ENCODE peak calls at places on chromosomes 5 and 9, in seven cellular contexts. One of them, this sample, is unnamed.

GRCh38 chr9:13445123-13445522 is 165.6 kb upstream of the MPDZ start:
- DNase-seq in WERI-Rb-1: no peak
- DNase-seq in mucosa of gallbladder: no peak
- DNase-seq in stimulated activated CD8-positive, alpha-beta memory T cell treated with anti-CD3 and anti-CD28 coated beads, Interleukin-7, amount 100 ng/mL, for 1 hour: no peak
- DNase-seq in effector memory CD8-positive, alpha-beta T cell: no peak
- DNase-seq in SW480: no peak
- DNase-seq in GM04503: no peak
- DNase-seq in this sample: no peak

GRCh38 chr9:27154923-27155322 is 45.9 kb downstream of the TEK start:
- DNase-seq in effector memory CD8-positive, alpha-beta T cell: no peak
- DNase-seq in mucosa of gallbladder: peak
- DNase-seq in stimulated activated CD8-positive, alpha-beta memory T cell treated with anti-CD3 and anti-CD28 coated beads, Interleukin-7, amount 100 ng/mL, for 1 hour: no peak
- DNase-seq in SW480: no peak
- DNase-seq in GM04503: peak
- DNase-seq in WERI-Rb-1: no peak
- DNase-seq in this sample: peak

GRCh38 chr5:150217874-150218692 is 28.2 kb downstream of the SLC6A7 start:
- DNase-seq in effector memory CD8-positive, alpha-beta T cell: peak
- DNase-seq in stimulated activated CD8-positive, alpha-beta memory T cell treated with anti-CD3 and anti-CD28 coated beads, Interleukin-7, amount 100 ng/mL, for 1 hour: peak
- DNase-seq in mucosa of gallbladder: peak
- DNase-seq in SW480: peak
- DNase-seq in GM04503: no peak
- DNase-seq in WERI-Rb-1: peak
- DNase-seq in this sample: peak

GRCh38 chr5:155954739-155955445 is 372.1 kb upstream of the SGCD start:
- DNase-seq in mucosa of gallbladder: no peak
- DNase-seq in SW480: no peak
- DNase-seq in GM04503: no peak
- DNase-seq in stimulated activated CD8-positive, alpha-beta memory T cell treated with anti-CD3 and anti-CD28 coated beads, Interleukin-7, amount 100 ng/mL, for 1 hour: no peak
- DNase-seq in WERI-Rb-1: no peak
- DNase-seq in effector memory CD8-positive, alpha-beta T cell: no peak
- DNase-seq in this sample: no peak

GRCh38 chr9:77251050-77251449 is 73.7 kb downstream of the VPS13A start:
- DNase-seq in SW480: no peak
- DNase-seq in GM04503: no peak
- DNase-seq in effector memory CD8-positive, alpha-beta T cell: no peak
- DNase-seq in stimulated activated CD8-positive, alpha-beta memory T cell treated with anti-CD3 and anti-CD28 coated beads, Interleukin-7, amount 100 ng/mL, for 1 hour: no peak
- DNase-seq in mucosa of gallbladder: no peak
- DNase-seq in WERI-Rb-1: no peak
- DNase-seq in this sample: no peak

GRCh38 chr9:137138058-137138697 is 776 bp upstream of the GRIN1 start:
- DNase-seq in stimulated activated CD8-positive, alpha-beta memory T cell treated with anti-CD3 and anti-CD28 coated beads, Interleukin-7, amount 100 ng/mL, for 1 hour: no peak
- DNase-seq in WERI-Rb-1: peak
- DNase-seq in SW480: no peak
- DNase-seq in GM04503: no peak
- DNase-seq in effector memory CD8-positive, alpha-beta T cell: no peak
- DNase-seq in mucosa of gallbladder: no peak
- DNase-seq in this sample: no peak

GRCh38 chr5:135438712-135439111 is 8.4 kb downstream of the DCANP1 start:
- DNase-seq in effector memory CD8-positive, alpha-beta T cell: no peak
- DNase-seq in SW480: no peak
- DNase-seq in stimulated activated CD8-positive, alpha-beta memory T cell treated with anti-CD3 and anti-CD28 coated beads, Interleukin-7, amount 100 ng/mL, for 1 hour: no peak
- DNase-seq in GM04503: no peak
- DNase-seq in mucosa of gallbladder: no peak
- DNase-seq in WERI-Rb-1: no peak
- DNase-seq in this sample: no peak

GRCh38 chr9:129569506-129570449 is 51.1 kb downstream of the C9orf50 start:
- DNase-seq in mucosa of gallbladder: no peak
- DNase-seq in effector memory CD8-positive, alpha-beta T cell: no peak
- DNase-seq in SW480: peak
- DNase-seq in WERI-Rb-1: peak
- DNase-seq in GM04503: no peak
- DNase-seq in stimulated activated CD8-positive, alpha-beta memory T cell treated with anti-CD3 and anti-CD28 coated beads, Interleukin-7, amount 100 ng/mL, for 1 hour: no peak
- DNase-seq in this sample: no peak

GRCh38 chr5:32174011-32174866 is at the start of gene GOLPH3:
- DNase-seq in stimulated activated CD8-positive, alpha-beta memory T cell treated with anti-CD3 and anti-CD28 coated beads, Interleukin-7, amount 100 ng/mL, for 1 hour: peak
- DNase-seq in WERI-Rb-1: peak
- DNase-seq in GM04503: no peak
- DNase-seq in SW480: peak
- DNase-seq in effector memory CD8-positive, alpha-beta T cell: peak
- DNase-seq in mucosa of gallbladder: peak
- DNase-seq in this sample: no peak

GRCh38 chr5:7078901-7079300 is 317.0 kb upstream of the ADCY2 start:
- DNase-seq in GM04503: no peak
- DNase-seq in mucosa of gallbladder: no peak
- DNase-seq in WERI-Rb-1: peak
- DNase-seq in stimulated activated CD8-positive, alpha-beta memory T cell treated with anti-CD3 and anti-CD28 coated beads, Interleukin-7, amount 100 ng/mL, for 1 hour: no peak
- DNase-seq in SW480: peak
- DNase-seq in effector memory CD8-positive, alpha-beta T cell: no peak
- DNase-seq in this sample: no peak

GRCh38 chr9:15142903-15143534 is 164.0 kb downstream of the TTC39B start:
- DNase-seq in GM04503: no peak
- DNase-seq in SW480: peak
- DNase-seq in stimulated activated CD8-positive, alpha-beta memory T cell treated with anti-CD3 and anti-CD28 coated beads, Interleukin-7, amount 100 ng/mL, for 1 hour: no peak
- DNase-seq in WERI-Rb-1: peak
- DNase-seq in mucosa of gallbladder: no peak
- DNase-seq in effector memory CD8-positive, alpha-beta T cell: no peak
- DNase-seq in this sample: peak

GRCh38 chr5:34627794-34628193 is 28.3 kb upstream of the RAI14 start:
- DNase-seq in WERI-Rb-1: no peak
- DNase-seq in SW480: no peak
- DNase-seq in effector memory CD8-positive, alpha-beta T cell: no peak
- DNase-seq in GM04503: peak
- DNase-seq in stimulated activated CD8-positive, alpha-beta memory T cell treated with anti-CD3 and anti-CD28 coated beads, Interleukin-7, amount 100 ng/mL, for 1 hour: no peak
- DNase-seq in mucosa of gallbladder: no peak
- DNase-seq in this sample: no peak

GRCh38 chr5:156469636-156470035 is 142.7 kb downstream of the SGCD start:
- DNase-seq in GM04503: no peak
- DNase-seq in WERI-Rb-1: no peak
- DNase-seq in stimulated activated CD8-positive, alpha-beta memory T cell treated with anti-CD3 and anti-CD28 coated beads, Interleukin-7, amount 100 ng/mL, for 1 hour: no peak
- DNase-seq in effector memory CD8-positive, alpha-beta T cell: no peak
- DNase-seq in SW480: no peak
- DNase-seq in mucosa of gallbladder: no peak
- DNase-seq in this sample: no peak

GRCh38 chr9:80951675-80952074 is 737.7 kb downstream of the TLE1 start:
- DNase-seq in stimulated activated CD8-positive, alpha-beta memory T cell treated with anti-CD3 and anti-CD28 coated beads, Interleukin-7, amount 100 ng/mL, for 1 hour: no peak
- DNase-seq in GM04503: no peak
- DNase-seq in effector memory CD8-positive, alpha-beta T cell: no peak
- DNase-seq in SW480: no peak
- DNase-seq in mucosa of gallbladder: no peak
- DNase-seq in WERI-Rb-1: no peak
- DNase-seq in this sample: no peak

GRCh38 chr9:100277166-100277979 is 75.4 kb downstream of the TEX10 start:
- DNase-seq in effector memory CD8-positive, alpha-beta T cell: no peak
- DNase-seq in mucosa of gallbladder: no peak
- DNase-seq in GM04503: peak
- DNase-seq in WERI-Rb-1: no peak
- DNase-seq in SW480: no peak
- DNase-seq in stimulated activated CD8-positive, alpha-beta memory T cell treated with anti-CD3 and anti-CD28 coated beads, Interleukin-7, amount 100 ng/mL, for 1 hour: no peak
- DNase-seq in this sample: peak

GRCh38 chr5:25754895-25755294 is 1110.1 kb upstream of the CDH10 start:
- DNase-seq in WERI-Rb-1: no peak
- DNase-seq in stimulated activated CD8-positive, alpha-beta memory T cell treated with anti-CD3 and anti-CD28 coated beads, Interleukin-7, amount 100 ng/mL, for 1 hour: no peak
- DNase-seq in mucosa of gallbladder: no peak
- DNase-seq in SW480: no peak
- DNase-seq in GM04503: no peak
- DNase-seq in effector memory CD8-positive, alpha-beta T cell: no peak
- DNase-seq in this sample: peak

GRCh38 chr5:76046761-76047160 is 36.4 kb upstream of the SV2C start:
- DNase-seq in WERI-Rb-1: no peak
- DNase-seq in SW480: no peak
- DNase-seq in stimulated activated CD8-positive, alpha-beta memory T cell treated with anti-CD3 and anti-CD28 coated beads, Interleukin-7, amount 100 ng/mL, for 1 hour: no peak
- DNase-seq in effector memory CD8-positive, alpha-beta T cell: no peak
- DNase-seq in GM04503: no peak
- DNase-seq in mucosa of gallbladder: no peak
- DNase-seq in this sample: no peak

GRCh38 chr9:133471551-133472276 is 7.2 kb downstream of the SLC2A6 start:
- DNase-seq in effector memory CD8-positive, alpha-beta T cell: no peak
- DNase-seq in WERI-Rb-1: no peak
- DNase-seq in mucosa of gallbladder: no peak
- DNase-seq in SW480: no peak
- DNase-seq in stimulated activated CD8-positive, alpha-beta memory T cell treated with anti-CD3 and anti-CD28 coated beads, Interleukin-7, amount 100 ng/mL, for 1 hour: no peak
- DNase-seq in GM04503: no peak
- DNase-seq in this sample: no peak

GRCh38 chr5:144189800-144190429 is 19.2 kb downstream of the KCTD16 start:
- DNase-seq in SW480: no peak
- DNase-seq in GM04503: no peak
- DNase-seq in effector memory CD8-positive, alpha-beta T cell: peak
- DNase-seq in WERI-Rb-1: no peak
- DNase-seq in mucosa of gallbladder: peak
- DNase-seq in stimulated activated CD8-positive, alpha-beta memory T cell treated with anti-CD3 and anti-CD28 coated beads, Interleukin-7, amount 100 ng/mL, for 1 hour: peak
- DNase-seq in this sample: no peak

GRCh38 chr5:75510417-75510835 is 1.0 kb downstream of the CERT1 start:
- DNase-seq in effector memory CD8-positive, alpha-beta T cell: no peak
- DNase-seq in mucosa of gallbladder: no peak
- DNase-seq in GM04503: no peak
- DNase-seq in WERI-Rb-1: no peak
- DNase-seq in stimulated activated CD8-positive, alpha-beta memory T cell treated with anti-CD3 and anti-CD28 coated beads, Interleukin-7, amount 100 ng/mL, for 1 hour: no peak
- DNase-seq in SW480: peak
- DNase-seq in this sample: no peak

GRCh38 chr9:71761938-71762353 is 6.4 kb downstream of the CEMIP2 start:
- DNase-seq in mucosa of gallbladder: no peak
- DNase-seq in SW480: peak
- DNase-seq in WERI-Rb-1: no peak
- DNase-seq in effector memory CD8-positive, alpha-beta T cell: no peak
- DNase-seq in GM04503: no peak
- DNase-seq in stimulated activated CD8-positive, alpha-beta memory T cell treated with anti-CD3 and anti-CD28 coated beads, Interleukin-7, amount 100 ng/mL, for 1 hour: no peak
- DNase-seq in this sample: no peak

GRCh38 chr5:180589771-180590542 is 1.3 kb downstream of the SCGB3A1 start:
- DNase-seq in GM04503: no peak
- DNase-seq in effector memory CD8-positive, alpha-beta T cell: no peak
- DNase-seq in WERI-Rb-1: no peak
- DNase-seq in stimulated activated CD8-positive, alpha-beta memory T cell treated with anti-CD3 and anti-CD28 coated beads, Interleukin-7, amount 100 ng/mL, for 1 hour: no peak
- DNase-seq in SW480: no peak
- DNase-seq in mucosa of gallbladder: no peak
- DNase-seq in this sample: no peak

GRCh38 chr5:130289132-130290088 is 385.1 kb downstream of the CHSY3 start:
- DNase-seq in SW480: no peak
- DNase-seq in GM04503: peak
- DNase-seq in stimulated activated CD8-positive, alpha-beta memory T cell treated with anti-CD3 and anti-CD28 coated beads, Interleukin-7, amount 100 ng/mL, for 1 hour: no peak
- DNase-seq in mucosa of gallbladder: no peak
- DNase-seq in effector memory CD8-positive, alpha-beta T cell: no peak
- DNase-seq in WERI-Rb-1: no peak
- DNase-seq in this sample: no peak

GRCh38 chr5:139880416-139881144 is 85.0 kb downstream of the PSD2 start:
- DNase-seq in mucosa of gallbladder: no peak
- DNase-seq in stimulated activated CD8-positive, alpha-beta memory T cell treated with anti-CD3 and anti-CD28 coated beads, Interleukin-7, amount 100 ng/mL, for 1 hour: no peak
- DNase-seq in WERI-Rb-1: no peak
- DNase-seq in GM04503: no peak
- DNase-seq in SW480: no peak
- DNase-seq in effector memory CD8-positive, alpha-beta T cell: no peak
- DNase-seq in this sample: no peak

GRCh38 chr9:121667214-121667613 is 15.8 kb downstream of the DAB2IP start:
- DNase-seq in GM04503: no peak
- DNase-seq in stimulated activated CD8-positive, alpha-beta memory T cell treated with anti-CD3 and anti-CD28 coated beads, Interleukin-7, amount 100 ng/mL, for 1 hour: no peak
- DNase-seq in SW480: no peak
- DNase-seq in effector memory CD8-positive, alpha-beta T cell: no peak
- DNase-seq in WERI-Rb-1: no peak
- DNase-seq in mucosa of gallbladder: peak
- DNase-seq in this sample: no peak

GRCh38 chr5:137561572-137561971 is 62.4 kb upstream of the SPOCK1 start:
- DNase-seq in mucosa of gallbladder: no peak
- DNase-seq in stimulated activated CD8-positive, alpha-beta memory T cell treated with anti-CD3 and anti-CD28 coated beads, Interleukin-7, amount 100 ng/mL, for 1 hour: no peak
- DNase-seq in effector memory CD8-positive, alpha-beta T cell: no peak
- DNase-seq in SW480: no peak
- DNase-seq in GM04503: no peak
- DNase-seq in WERI-Rb-1: no peak
- DNase-seq in this sample: no peak

GRCh38 chr5:153551537-153552079 is 61.1 kb downstream of the GRIA1 start:
- DNase-seq in GM04503: peak
- DNase-seq in mucosa of gallbladder: no peak
- DNase-seq in WERI-Rb-1: no peak
- DNase-seq in effector memory CD8-positive, alpha-beta T cell: no peak
- DNase-seq in SW480: peak
- DNase-seq in stimulated activated CD8-positive, alpha-beta memory T cell treated with anti-CD3 and anti-CD28 coated beads, Interleukin-7, amount 100 ng/mL, for 1 hour: no peak
- DNase-seq in this sample: peak

GRCh38 chr5:157312492-157312891 is 46.6 kb downstream of the CYFIP2 start:
- DNase-seq in WERI-Rb-1: peak
- DNase-seq in SW480: peak
- DNase-seq in stimulated activated CD8-positive, alpha-beta memory T cell treated with anti-CD3 and anti-CD28 coated beads, Interleukin-7, amount 100 ng/mL, for 1 hour: peak
- DNase-seq in GM04503: no peak
- DNase-seq in mucosa of gallbladder: peak
- DNase-seq in effector memory CD8-positive, alpha-beta T cell: peak
- DNase-seq in this sample: no peak

GRCh38 chr9:116243708-116244107 is 90.1 kb downstream of the PAPPA start:
- DNase-seq in effector memory CD8-positive, alpha-beta T cell: no peak
- DNase-seq in mucosa of gallbladder: no peak
- DNase-seq in stimulated activated CD8-positive, alpha-beta memory T cell treated with anti-CD3 and anti-CD28 coated beads, Interleukin-7, amount 100 ng/mL, for 1 hour: no peak
- DNase-seq in WERI-Rb-1: no peak
- DNase-seq in GM04503: no peak
- DNase-seq in SW480: no peak
- DNase-seq in this sample: no peak

GRCh38 chr9:80789831-80790230 is 899.5 kb downstream of the TLE1 start:
- DNase-seq in GM04503: no peak
- DNase-seq in stimulated activated CD8-positive, alpha-beta memory T cell treated with anti-CD3 and anti-CD28 coated beads, Interleukin-7, amount 100 ng/mL, for 1 hour: no peak
- DNase-seq in SW480: no peak
- DNase-seq in WERI-Rb-1: no peak
- DNase-seq in mucosa of gallbladder: no peak
- DNase-seq in effector memory CD8-positive, alpha-beta T cell: no peak
- DNase-seq in this sample: no peak

GRCh38 chr9:72753261-72753893 is 199.5 kb downstream of the ALDH1A1 start:
- DNase-seq in stimulated activated CD8-positive, alpha-beta memory T cell treated with anti-CD3 and anti-CD28 coated beads, Interleukin-7, amount 100 ng/mL, for 1 hour: no peak
- DNase-seq in mucosa of gallbladder: no peak
- DNase-seq in SW480: peak
- DNase-seq in effector memory CD8-positive, alpha-beta T cell: no peak
- DNase-seq in WERI-Rb-1: no peak
- DNase-seq in GM04503: no peak
- DNase-seq in this sample: no peak

This sample was measured in HFF-Myc.